ENCODE peak calls at places on chromosomes 7 and 10, in ten cellular contexts. V, F, C, L, E, B, O, X, D and H are unnamed samples.

GRCh38 chr10:43102063-43102828 is 25.4 kb downstream of the RET start:
- DNase-seq in V (no peak), F (no peak), C (no peak), L (peak), E (no peak), B (no peak), O (no peak), X (no peak), D (no peak), H (no peak)

GRCh38 chr10:49161411-49161997 is 26.7 kb downstream of the TMEM273 start:
- DNase-seq in V (no peak), F (peak), C (peak), L (peak), E (no peak), B (no peak), O (no peak), X (no peak), D (peak), H (no peak)

GRCh38 chr10:63003816-63004453 is 129.2 kb upstream of the NRBF2 start:
- DNase-seq in V (no peak), F (no peak), C (no peak), L (no peak), E (no peak), B (no peak), O (no peak), X (no peak), D (no peak), H (no peak)

GRCh38 chr10:121237718-121238117 is 360.5 kb downstream of the FGFR2 start:
- DNase-seq in V (no peak), F (no peak), C (no peak), L (no peak), E (no peak), B (no peak), O (no peak), X (no peak), D (no peak), H (no peak)

GRCh38 chr7:71612892-71613291 is 480.9 kb downstream of the GALNT17 start:
- DNase-seq in V (no peak), F (no peak), C (peak), L (no peak), E (no peak), B (peak), O (no peak), X (no peak), D (no peak), H (no peak)

GRCh38 chr7:117158941-117159705 is 163.7 kb downstream of the WNT2 start:
- DNase-seq in V (no peak), F (peak), C (no peak), L (no peak), E (no peak), B (no peak), O (no peak), X (no peak), D (no peak), H (no peak)

GRCh38 chr10:3446233-3446632 is 273.7 kb upstream of the PITRM1 start:
- DNase-seq in V (no peak), F (no peak), C (no peak), L (no peak), E (no peak), B (no peak), O (no peak), X (no peak), D (no peak), H (no peak)

GRCh38 chr10:934746-935406 is 3.4 kb upstream of the LARP4B start:
- DNase-seq in V (no peak), F (no peak), C (no peak), L (no peak), E (no peak), B (no peak), O (no peak), X (no peak), D (no peak), H (no peak)

GRCh38 chr10:80154978-80155695 is 22.6 kb downstream of the PLAC9 start:
- DNase-seq in V (peak), F (peak), C (no peak), L (no peak), E (no peak), B (peak), O (no peak), X (no peak), D (no peak), H (no peak)

GRCh38 chr7:34165466-34165865 is 260.1 kb downstream of the BMPER start:
- DNase-seq in V (no peak), F (peak), C (no peak), L (no peak), E (no peak), B (no peak), O (no peak), X (no peak), D (no peak), H (no peak)

GRCh38 chr7:101539784-101540183 is 89.3 kb downstream of the MYL10 start:
- DNase-seq in V (no peak), F (no peak), C (no peak), L (peak), E (no peak), B (no peak), O (no peak), X (no peak), D (no peak), H (no peak)

GRCh38 chr7:140084972-140085371 is 22.2 kb upstream of the PARP12 start:
- DNase-seq in V (no peak), F (no peak), C (no peak), L (no peak), E (no peak), B (no peak), O (no peak), X (no peak), D (peak), H (no peak)

GRCh38 chr7:17118412-17118811 is 180.0 kb upstream of the AHR start:
- DNase-seq in V (no peak), F (no peak), C (no peak), L (no peak), E (no peak), B (no peak), O (no peak), X (no peak), D (no peak), H (no peak)

GRCh38 chr7:18693401-18693800 is 197.9 kb downstream of the HDAC9 start:
- DNase-seq in V (no peak), F (peak), C (peak), L (no peak), E (no peak), B (peak), O (no peak), X (no peak), D (peak), H (no peak)

GRCh38 chr7:96034940-96035727 is 262.8 kb downstream of the DYNC1I1 start:
- DNase-seq in V (no peak), F (no peak), C (no peak), L (no peak), E (no peak), B (no peak), O (no peak), X (no peak), D (no peak), H (no peak)

GRCh38 chr10:100370976-100371706 is 24.1 kb downstream of the SCD start:
- DNase-seq in V (peak), F (peak), C (peak), L (peak), E (peak), B (peak), O (peak), X (peak), D (peak), H (no peak)

GRCh38 chr7:34036972-34037792 is 131.8 kb downstream of the BMPER start:
- DNase-seq in V (no peak), F (no peak), C (no peak), L (no peak), E (no peak), B (no peak), O (no peak), X (no peak), D (no peak), H (no peak)

GRCh38 chr10:49550563-49550962 is 11.6 kb upstream of the ERCC6 start:
- DNase-seq in V (no peak), F (peak), C (no peak), L (no peak), E (no peak), B (no peak), O (no peak), X (no peak), D (peak), H (no peak)

GRCh38 chr10:110020265-110020664 is 12.5 kb downstream of the ADD3 start:
- DNase-seq in V (no peak), F (no peak), C (peak), L (no peak), E (no peak), B (no peak), O (no peak), X (no peak), D (no peak), H (no peak)

GRCh38 chr7:73567701-73568685 is 10.4 kb downstream of the TBL2 start:
- DNase-seq in V (no peak), F (no peak), C (no peak), L (no peak), E (no peak), B (no peak), O (no peak), X (no peak), D (no peak), H (no peak)

GRCh38 chr10:37146443-37146842 is 21.0 kb downstream of the ANKRD30A start:
- DNase-seq in V (no peak), F (no peak), C (peak), L (no peak), E (no peak), B (no peak), O (no peak), X (no peak), D (no peak), H (no peak)

GRCh38 chr7:127447326-127447945 is 54.9 kb upstream of the ZNF800 start:
- DNase-seq in V (no peak), F (peak), C (peak), L (no peak), E (no peak), B (no peak), O (no peak), X (no peak), D (peak), H (no peak)

GRCh38 chr7:26910221-26910620 is 45.8 kb upstream of the SKAP2 start:
- DNase-seq in V (no peak), F (peak), C (no peak), L (no peak), E (no peak), B (no peak), O (no peak), X (no peak), D (peak), H (no peak)

GRCh38 chr10:6647811-6648526 is 67.9 kb upstream of the PRKCQ start:
- DNase-seq in V (peak), F (no peak), C (peak), L (peak), E (no peak), B (no peak), O (peak), X (peak), D (peak), H (no peak)

GRCh38 chr10:3293536-3294431 is 121.2 kb upstream of the PITRM1 start:
- DNase-seq in V (no peak), F (peak), C (no peak), L (peak), E (no peak), B (no peak), O (no peak), X (no peak), D (no peak), H (no peak)

GRCh38 chr10:103513383-103514060 is 20.0 kb downstream of the NEURL1 start:
- DNase-seq in V (no peak), F (no peak), C (peak), L (peak), E (no peak), B (no peak), O (no peak), X (no peak), D (no peak), H (no peak)

GRCh38 chr7:1269336-1269890 is 36.7 kb downstream of the UNCX start:
- DNase-seq in V (no peak), F (no peak), C (no peak), L (peak), E (no peak), B (no peak), O (no peak), X (no peak), D (no peak), H (no peak)

GRCh38 chr7:134632937-134633540 is 13.6 kb upstream of the BPGM start:
- DNase-seq in V (no peak), F (peak), C (peak), L (no peak), E (no peak), B (no peak), O (peak), X (no peak), D (peak), H (no peak)

GRCh38 chr10:80405636-80406035 is 2.7 kb upstream of the PRXL2A start:
- DNase-seq in V (no peak), F (peak), C (no peak), L (no peak), E (no peak), B (no peak), O (no peak), X (no peak), D (no peak), H (no peak)

GRCh38 chr10:60466267-60467201 is 76.9 kb upstream of the ANK3 start:
- DNase-seq in V (no peak), F (peak), C (no peak), L (no peak), E (no peak), B (no peak), O (no peak), X (no peak), D (no peak), H (no peak)

GRCh38 chr7:1204460-1204859 is 28.2 kb upstream of the UNCX start:
- DNase-seq in V (no peak), F (no peak), C (no peak), L (no peak), E (no peak), B (no peak), O (no peak), X (no peak), D (no peak), H (no peak)

GRCh38 chr10:33025910-33026309 is 67.9 kb upstream of the ITGB1 start:
- DNase-seq in V (no peak), F (no peak), C (no peak), L (no peak), E (no peak), B (no peak), O (no peak), X (no peak), D (no peak), H (no peak)

GRCh38 chr10:33022090-33022489 is 64.1 kb upstream of the ITGB1 start:
- DNase-seq in V (no peak), F (no peak), C (no peak), L (no peak), E (no peak), B (no peak), O (no peak), X (no peak), D (no peak), H (no peak)

GRCh38 chr10:33027088-33027487 is 69.1 kb upstream of the ITGB1 start:
- DNase-seq in V (no peak), F (no peak), C (no peak), L (no peak), E (no peak), B (no peak), O (no peak), X (no peak), D (no peak), H (no peak)

GRCh38 chr10:33025039-33025438 is 67.0 kb upstream of the ITGB1 start:
- DNase-seq in V (no peak), F (no peak), C (no peak), L (no peak), E (no peak), B (no peak), O (no peak), X (no peak), D (no peak), H (no peak)

GRCh38 chr10:33026422-33026821 is 68.4 kb upstream of the ITGB1 start:
- DNase-seq in V (no peak), F (no peak), C (no peak), L (no peak), E (no peak), B (no peak), O (no peak), X (no peak), D (no peak), H (no peak)
- TF ChIP-seq POLR2A in V (no peak), F (no peak), C (no peak), L (no peak), E (no peak), B (no peak), O (no peak), X (no peak), D (no peak), H (no peak)

GRCh38 chr10:12333382-12334185 is 15.8 kb upstream of the CAMK1D start:
- DNase-seq in V (peak), F (peak), C (peak), L (no peak), E (peak), B (peak), O (peak), X (peak), D (no peak), H (no peak)
- TF ChIP-seq POLR2A in V (no peak), F (peak), C (no peak), L (no peak), E (no peak), B (no peak), O (peak), X (no peak), D (no peak), H (no peak)

DNA sequence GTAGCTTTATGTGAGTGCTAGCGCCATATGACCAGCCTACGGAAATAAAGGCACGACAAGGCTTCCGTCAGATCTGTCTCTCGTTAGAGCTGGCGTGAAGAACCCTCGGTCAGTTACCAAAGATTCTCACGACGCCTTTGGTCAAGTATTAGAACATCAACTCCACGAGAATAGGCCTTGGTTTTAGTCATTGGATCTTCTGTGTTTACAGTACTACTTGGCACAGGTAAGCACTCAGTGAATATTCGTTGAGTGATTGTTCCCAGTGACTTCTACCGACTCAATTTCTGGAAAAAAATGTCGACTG is 316 bp downstream of the RBM48 start:
- DNase-seq in V (no peak), F (no peak), C (no peak), L (no peak), E (no peak), B (no peak), O (no peak), X (no peak), D (no peak), H (no peak)
- TF ChIP-seq POLR2A in V (no peak), F (no peak), C (no peak), L (no peak), E (no peak), B (no peak), O (no peak), X (no peak), D (no peak), H (no peak)

GRCh38 chr10:133351408-133352318 is 4.5 kb downstream of the PRAP1 start:
- DNase-seq in V (no peak), F (no peak), C (no peak), L (peak), E (no peak), B (no peak), O (no peak), X (peak), D (no peak), H (no peak)

GRCh38 chr10:133354672-133355240 is 3.1 kb downstream of the FUOM start:
- DNase-seq in V (no peak), F (no peak), C (no peak), L (peak), E (no peak), B (no peak), O (no peak), X (peak), D (no peak), H (no peak)

GRCh38 chr10:133353988-133354605 is 3.7 kb downstream of the FUOM start:
- DNase-seq in V (no peak), F (no peak), C (no peak), L (peak), E (no peak), B (no peak), O (no peak), X (peak), D (no peak), H (no peak)

GRCh38 chr10:133355266-133355665 is 2.6 kb downstream of the FUOM start:
- DNase-seq in V (no peak), F (no peak), C (no peak), L (peak), E (no peak), B (no peak), O (no peak), X (no peak), D (no peak), H (no peak)

DNA sequence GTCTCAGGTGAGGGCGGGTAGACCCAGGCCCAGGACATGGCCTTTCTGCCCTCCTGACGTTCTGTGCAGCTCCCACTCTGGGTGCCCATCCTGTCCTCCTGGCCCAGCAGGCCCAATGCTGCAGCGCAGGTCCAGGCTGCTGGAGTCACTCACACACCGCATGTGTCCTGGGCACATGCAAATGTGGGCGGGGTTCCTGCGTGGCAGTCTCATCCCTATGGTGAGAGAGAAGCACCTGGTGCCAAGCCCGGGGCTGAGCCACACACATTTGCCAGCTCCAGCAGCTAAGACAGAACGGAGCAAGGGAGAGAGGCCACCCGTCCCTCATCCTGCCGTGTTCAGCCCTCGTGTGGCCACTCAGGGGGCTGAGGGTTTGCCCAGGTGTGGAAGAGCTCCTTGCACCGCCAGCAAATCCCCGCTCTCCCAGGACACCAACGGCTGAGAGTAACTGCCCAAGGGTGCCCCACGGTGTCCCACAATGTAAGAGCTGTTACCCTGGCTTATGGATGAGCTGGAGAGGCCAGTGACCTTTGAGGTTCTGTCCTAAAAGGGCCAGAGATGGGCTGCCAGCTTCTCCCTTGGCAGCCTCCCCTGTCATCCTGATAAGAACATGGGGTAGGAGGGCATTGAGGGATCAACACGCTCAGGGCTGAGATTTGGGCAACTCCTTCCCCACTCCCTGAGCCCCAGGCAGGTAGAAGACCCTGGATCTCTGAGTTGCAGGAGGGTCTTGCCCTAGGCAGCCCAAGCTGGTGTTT is 4.4 kb downstream of the FUOM start:
- DNase-seq in V (no peak), F (no peak), C (no peak), L (peak), E (no peak), B (no peak), O (no peak), X (peak), D (no peak), H (no peak)
- TF ChIP-seq POLR2A in V (no peak), F (no peak), C (no peak), L (no peak), E (no peak), B (no peak), O (no peak), X (peak), D (no peak), H (no peak)

DNA sequence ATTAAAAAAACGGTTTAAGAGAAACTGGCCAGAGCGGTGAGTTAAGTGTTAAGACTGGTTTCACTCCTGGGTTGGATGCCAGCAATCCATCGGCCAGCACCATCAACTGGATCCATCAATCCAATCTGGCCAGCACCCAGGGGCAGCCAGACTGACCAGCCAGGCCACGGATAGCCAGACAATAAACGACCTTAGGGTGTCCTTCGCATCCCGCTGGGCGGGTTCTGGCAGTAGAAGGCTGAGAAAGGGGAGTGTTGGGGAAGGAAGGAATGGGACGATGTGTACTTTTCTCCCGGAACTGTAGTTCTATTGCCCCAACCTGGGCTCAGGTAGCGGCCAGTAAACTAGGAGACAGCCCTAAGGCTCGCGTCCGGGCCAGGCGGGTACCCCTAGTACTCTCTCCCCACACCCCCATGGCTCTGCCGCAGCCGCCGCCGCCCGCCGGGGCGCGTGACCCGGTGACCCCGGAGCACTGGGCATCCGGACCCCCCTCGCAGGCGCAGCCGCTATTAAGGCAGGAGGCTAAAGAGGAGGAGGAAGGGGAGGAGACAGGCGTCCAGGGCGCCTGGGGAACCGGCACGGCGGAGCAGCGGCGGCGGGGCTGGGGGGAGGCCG is at the start of gene CASD1:
- DNase-seq in V (peak), F (peak), C (peak), L (peak), E (no peak), B (peak), O (peak), X (peak), D (peak), H (peak)
- TF ChIP-seq POLR2A in V (no peak), F (no peak), C (no peak), L (no peak), E (no peak), B (no peak), O (peak), X (no peak), D (no peak), H (no peak)